ENCODE peak calls at places on chromosome 2, in five cellular contexts. One of them, this sample, is unnamed.
A peak's percentile ranks its signal among the peaks of the same experiment; 100 is the strongest.

GRCh38 chr2:30026091-30027055 is 105.0 kb upstream of the ALK start:
- DNase-seq in nephron progenitor cell: peak; percentile 74
- DNase-seq in mesothelial cell of epicardium: peak; percentile 78
- DNase-seq in stomach: peak; percentile 43
- DNase-seq in psoas muscle: peak; percentile 56
- DNase-seq in this sample: peak; percentile 62

GRCh38 chr2:109402180-109402579 is 211.6 kb downstream of the SEPTIN10 start:
- DNase-seq in stomach: no peak
- DNase-seq in nephron progenitor cell: no peak
- DNase-seq in psoas muscle: no peak
- DNase-seq in mesothelial cell of epicardium: no peak
- DNase-seq in this sample: no peak

GRCh38 chr2:192215096-192215877 is 20.6 kb upstream of the TMEFF2 start:
- DNase-seq in mesothelial cell of epicardium: no peak
- DNase-seq in nephron progenitor cell: no peak
- DNase-seq in psoas muscle: no peak
- DNase-seq in stomach: no peak
- DNase-seq in this sample: no peak

GRCh38 chr2:26670931-26671460 is 21.5 kb upstream of the KCNK3 start:
- DNase-seq in stomach: no peak
- DNase-seq in nephron progenitor cell: no peak
- DNase-seq in psoas muscle: no peak
- DNase-seq in mesothelial cell of epicardium: no peak
- DNase-seq in this sample: no peak

GRCh38 chr2:19868705-19869550 is 32.9 kb downstream of the TTC32 start:
- DNase-seq in stomach: peak; percentile 54
- DNase-seq in nephron progenitor cell: peak; percentile 66
- DNase-seq in psoas muscle: peak; percentile 66
- DNase-seq in mesothelial cell of epicardium: peak; percentile 53
- DNase-seq in this sample: peak; percentile 77

GRCh38 chr2:172964511-172964910 is 111.1 kb upstream of the MAP3K20 start:
- DNase-seq in stomach: no peak
- DNase-seq in mesothelial cell of epicardium: no peak
- DNase-seq in psoas muscle: no peak
- DNase-seq in nephron progenitor cell: no peak
- DNase-seq in this sample: no peak

GRCh38 chr2:26395394-26395793 is 6.3 kb upstream of the DRC1 start:
- DNase-seq in stomach: no peak
- DNase-seq in nephron progenitor cell: no peak
- DNase-seq in psoas muscle: no peak
- DNase-seq in mesothelial cell of epicardium: no peak
- DNase-seq in this sample: no peak

GRCh38 chr2:167861574-167862193 is 385.7 kb downstream of the STK39 start:
- DNase-seq in mesothelial cell of epicardium: no peak
- DNase-seq in stomach: no peak
- DNase-seq in nephron progenitor cell: no peak
- DNase-seq in psoas muscle: no peak
- DNase-seq in this sample: no peak

GRCh38 chr2:176454893-176455810 is 185.9 kb downstream of the MTX2 start:
- DNase-seq in mesothelial cell of epicardium: peak; percentile 95
- DNase-seq in stomach: peak; percentile 87
- DNase-seq in nephron progenitor cell: peak; percentile 98
- DNase-seq in psoas muscle: peak; percentile 88
- DNase-seq in this sample: peak; percentile 55

GRCh38 chr2:120410487-120410886 is 64.6 kb downstream of the INHBB start:
- DNase-seq in stomach: no peak
- DNase-seq in psoas muscle: no peak
- DNase-seq in mesothelial cell of epicardium: no peak
- DNase-seq in nephron progenitor cell: no peak
- DNase-seq in this sample: no peak

GRCh38 chr2:142571934-142572333 is 305.5 kb upstream of the KYNU start:
- DNase-seq in psoas muscle: no peak
- DNase-seq in nephron progenitor cell: no peak
- DNase-seq in mesothelial cell of epicardium: no peak
- DNase-seq in stomach: no peak
- DNase-seq in this sample: no peak

GRCh38 chr2:23639406-23639982 is 254.5 kb downstream of the KLHL29 start:
- DNase-seq in mesothelial cell of epicardium: no peak
- DNase-seq in stomach: no peak
- DNase-seq in psoas muscle: no peak
- DNase-seq in nephron progenitor cell: no peak
- DNase-seq in this sample: no peak

GRCh38 chr2:18209934-18210639 is 331.6 kb downstream of the KCNS3 start:
- DNase-seq in stomach: no peak
- DNase-seq in psoas muscle: no peak
- DNase-seq in nephron progenitor cell: no peak
- DNase-seq in mesothelial cell of epicardium: no peak
- DNase-seq in this sample: no peak

GRCh38 chr2:25620077-25620476 is 53.3 kb downstream of the DTNB start:
- DNase-seq in stomach: no peak
- DNase-seq in nephron progenitor cell: no peak
- DNase-seq in psoas muscle: no peak
- DNase-seq in mesothelial cell of epicardium: no peak
- DNase-seq in this sample: no peak

GRCh38 chr2:73776869-73777519 is 2.9 kb downstream of the DUSP11 start:
- DNase-seq in mesothelial cell of epicardium: no peak
- DNase-seq in nephron progenitor cell: no peak
- DNase-seq in psoas muscle: no peak
- DNase-seq in stomach: no peak
- DNase-seq in this sample: no peak

GRCh38 chr2:173355132-173355865 is 627 bp downstream of the CDCA7 start:
- DNase-seq in stomach: peak; percentile 31
- DNase-seq in mesothelial cell of epicardium: peak; percentile 58
- DNase-seq in psoas muscle: peak; percentile 69
- DNase-seq in nephron progenitor cell: peak; percentile 73
- DNase-seq in this sample: peak; percentile 63

GRCh38 chr2:20040489-20041172 is 10.8 kb downstream of the LAPTM4A start:
- DNase-seq in nephron progenitor cell: no peak
- DNase-seq in mesothelial cell of epicardium: no peak
- DNase-seq in psoas muscle: no peak
- DNase-seq in stomach: no peak
- DNase-seq in this sample: no peak

GRCh38 chr2:173124441-173124840 is 48.8 kb downstream of the MAP3K20 start:
- DNase-seq in nephron progenitor cell: no peak
- DNase-seq in stomach: no peak
- DNase-seq in mesothelial cell of epicardium: no peak
- DNase-seq in psoas muscle: no peak
- DNase-seq in this sample: no peak

GRCh38 chr2:85242321-85242720 is 85.5 kb downstream of the TGOLN2 start:
- DNase-seq in psoas muscle: no peak
- DNase-seq in nephron progenitor cell: no peak
- DNase-seq in mesothelial cell of epicardium: no peak
- DNase-seq in stomach: no peak
- DNase-seq in this sample: no peak

GRCh38 chr2:37672104-37672869 is 845 bp upstream of the CDC42EP3 start:
- DNase-seq in psoas muscle: peak; percentile 89
- DNase-seq in nephron progenitor cell: peak; percentile 95
- DNase-seq in mesothelial cell of epicardium: peak; percentile 88
- DNase-seq in stomach: peak; percentile 71
- DNase-seq in this sample: peak; percentile 83

GRCh38 chr2:162300271-162300670 is 18.2 kb downstream of the IFIH1 start:
- DNase-seq in psoas muscle: no peak
- DNase-seq in nephron progenitor cell: no peak
- DNase-seq in stomach: no peak
- DNase-seq in mesothelial cell of epicardium: no peak
- DNase-seq in this sample: no peak

GRCh38 chr2:1717129-1717528 is 27.2 kb downstream of the PXDN start:
- DNase-seq in mesothelial cell of epicardium: no peak
- DNase-seq in nephron progenitor cell: no peak
- DNase-seq in psoas muscle: no peak
- DNase-seq in stomach: no peak
- DNase-seq in this sample: no peak

DNA sequence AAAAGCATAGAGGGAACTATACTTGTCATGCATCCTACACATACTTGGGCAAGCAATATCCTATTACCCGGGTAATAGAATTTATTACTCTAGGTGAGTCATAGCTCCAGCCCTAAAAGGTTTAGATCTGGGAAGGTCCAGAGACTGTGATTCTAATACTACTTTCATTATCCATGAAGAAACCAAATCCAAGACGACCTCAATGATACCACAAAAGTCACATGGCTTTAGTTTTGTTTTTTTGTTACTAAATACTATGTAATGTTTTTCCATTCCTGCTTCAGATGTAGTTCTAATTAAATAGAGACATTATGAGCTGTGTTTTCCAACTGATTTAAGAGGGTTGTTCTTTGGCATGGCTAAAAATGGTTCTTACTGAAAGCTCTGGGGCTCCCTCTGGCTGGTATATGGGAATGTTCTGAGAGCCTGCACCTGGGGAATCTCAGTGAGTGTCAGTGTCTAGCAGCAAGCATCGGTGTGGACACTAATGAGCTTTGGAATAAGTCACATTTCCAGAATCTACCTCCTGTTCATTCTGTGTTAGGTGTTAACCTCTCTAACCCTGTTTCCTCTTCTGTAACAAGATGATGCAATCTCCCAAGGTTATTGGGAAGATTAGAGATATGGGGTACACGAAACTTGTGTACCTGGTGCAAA is 20.5 kb upstream of the IL1RL2 start:
- DNase-seq in stomach: no peak
- DNase-seq in mesothelial cell of epicardium: no peak
- DNase-seq in psoas muscle: no peak
- DNase-seq in nephron progenitor cell: no peak
- DNase-seq in this sample: no peak
- TF ChIP-seq CTCF in stomach: peak; percentile 46
- TF ChIP-seq CTCF in mesothelial cell of epicardium: no peak
- TF ChIP-seq CTCF in psoas muscle: peak; percentile 68
- TF ChIP-seq CTCF in nephron progenitor cell: no peak
- TF ChIP-seq CTCF in this sample: peak; percentile 15

DNA sequence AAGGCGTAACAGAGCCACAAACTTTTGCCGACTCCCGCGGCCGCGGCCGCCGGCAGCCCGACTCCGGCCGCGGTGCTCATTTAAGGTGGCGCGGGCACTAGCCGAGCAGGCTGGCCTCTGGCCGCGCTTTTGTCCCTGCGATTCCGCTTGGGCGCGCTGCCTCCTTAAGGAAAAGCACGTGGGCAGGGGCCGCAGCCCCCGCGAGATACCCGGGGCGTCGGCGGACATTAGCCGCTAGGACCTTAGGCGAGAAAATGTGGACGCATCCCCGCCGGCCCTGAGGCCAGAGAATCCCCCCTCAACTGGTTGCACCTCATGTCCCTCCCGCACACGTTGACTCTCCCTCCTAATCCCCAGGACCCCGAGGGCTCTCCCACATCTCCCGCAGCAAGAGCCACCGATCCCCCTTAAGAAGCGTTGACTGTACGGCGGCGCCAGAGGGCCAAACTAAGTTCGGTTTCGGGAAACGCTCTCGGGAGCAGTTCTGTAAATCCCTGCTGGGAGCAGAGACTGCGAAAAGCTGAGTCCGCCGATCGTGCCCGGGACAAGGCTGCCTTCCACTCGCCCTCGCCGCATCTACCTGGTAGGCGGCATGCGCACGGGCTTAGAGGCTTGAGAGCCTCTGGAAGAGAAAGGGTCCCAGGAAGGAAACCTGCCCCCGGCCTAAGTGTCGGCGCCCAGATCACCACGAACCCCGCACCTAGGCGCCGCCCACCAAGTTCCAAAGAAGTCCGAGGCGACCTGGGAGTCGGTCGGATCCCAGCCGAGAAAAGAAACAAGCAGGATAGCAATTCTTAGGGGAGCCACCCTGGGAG is 1.8 kb upstream of the SATB2 start:
- DNase-seq in mesothelial cell of epicardium: peak; percentile 86
- DNase-seq in psoas muscle: peak; percentile 95
- DNase-seq in stomach: peak; percentile 90
- DNase-seq in nephron progenitor cell: peak; percentile 89
- DNase-seq in this sample: peak; percentile 58
- TF ChIP-seq CTCF in mesothelial cell of epicardium: no peak
- TF ChIP-seq CTCF in psoas muscle: no peak
- TF ChIP-seq CTCF in stomach: no peak
- TF ChIP-seq CTCF in nephron progenitor cell: no peak
- TF ChIP-seq CTCF in this sample: no peak

GRCh38 chr2:226251661-226252060 is 548.0 kb downstream of the IRS1 start:
- DNase-seq in stomach: no peak
- DNase-seq in psoas muscle: no peak
- DNase-seq in mesothelial cell of epicardium: no peak
- DNase-seq in nephron progenitor cell: no peak
- DNase-seq in this sample: no peak
- TF ChIP-seq CTCF in stomach: no peak
- TF ChIP-seq CTCF in psoas muscle: no peak
- TF ChIP-seq CTCF in mesothelial cell of epicardium: no peak
- TF ChIP-seq CTCF in nephron progenitor cell: no peak
- TF ChIP-seq CTCF in this sample: no peak

DNA sequence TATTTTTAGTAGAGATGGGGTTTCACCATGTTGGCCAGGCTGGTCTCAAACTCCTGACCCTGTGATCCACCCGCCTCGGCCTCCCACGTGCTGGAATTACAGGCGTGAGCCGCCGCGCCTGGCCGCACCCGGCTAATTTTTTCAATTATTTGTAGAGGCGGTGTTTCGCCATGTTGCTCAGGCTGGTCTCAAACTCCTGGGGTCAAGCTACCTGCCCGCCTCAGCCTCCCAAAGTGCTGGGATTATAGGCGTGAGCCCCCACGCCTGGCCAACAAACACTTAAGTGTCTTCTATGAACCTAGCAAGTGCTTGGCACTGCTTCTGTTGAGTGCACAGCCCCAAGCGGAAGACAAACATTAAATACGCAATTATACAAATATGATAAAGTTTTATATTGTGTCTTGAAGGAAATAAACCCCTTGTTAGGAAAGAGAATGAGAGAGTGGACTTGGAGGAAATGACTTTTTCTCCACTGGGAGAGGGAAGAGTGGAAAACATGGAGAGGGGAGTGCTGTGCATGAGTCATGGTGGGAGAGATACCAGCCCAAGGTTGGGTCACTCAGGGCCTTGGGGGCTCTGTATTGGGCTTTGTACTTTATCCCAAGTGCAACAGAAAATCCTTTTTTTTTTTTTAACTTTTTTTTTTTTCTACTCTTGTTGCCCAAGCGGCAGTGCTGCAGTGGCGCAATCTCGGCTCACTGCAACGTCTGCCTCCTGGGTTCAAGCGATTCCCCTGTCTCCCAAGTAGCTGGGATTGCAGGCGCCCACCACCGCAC is 41.4 kb upstream of the ACTR2 start:
- DNase-seq in stomach: peak; percentile 47
- DNase-seq in mesothelial cell of epicardium: no peak
- DNase-seq in psoas muscle: no peak
- DNase-seq in nephron progenitor cell: no peak
- DNase-seq in this sample: no peak
- TF ChIP-seq CTCF in stomach: no peak
- TF ChIP-seq CTCF in mesothelial cell of epicardium: no peak
- TF ChIP-seq CTCF in psoas muscle: no peak
- TF ChIP-seq CTCF in nephron progenitor cell: no peak
- TF ChIP-seq CTCF in this sample: no peak

DNA sequence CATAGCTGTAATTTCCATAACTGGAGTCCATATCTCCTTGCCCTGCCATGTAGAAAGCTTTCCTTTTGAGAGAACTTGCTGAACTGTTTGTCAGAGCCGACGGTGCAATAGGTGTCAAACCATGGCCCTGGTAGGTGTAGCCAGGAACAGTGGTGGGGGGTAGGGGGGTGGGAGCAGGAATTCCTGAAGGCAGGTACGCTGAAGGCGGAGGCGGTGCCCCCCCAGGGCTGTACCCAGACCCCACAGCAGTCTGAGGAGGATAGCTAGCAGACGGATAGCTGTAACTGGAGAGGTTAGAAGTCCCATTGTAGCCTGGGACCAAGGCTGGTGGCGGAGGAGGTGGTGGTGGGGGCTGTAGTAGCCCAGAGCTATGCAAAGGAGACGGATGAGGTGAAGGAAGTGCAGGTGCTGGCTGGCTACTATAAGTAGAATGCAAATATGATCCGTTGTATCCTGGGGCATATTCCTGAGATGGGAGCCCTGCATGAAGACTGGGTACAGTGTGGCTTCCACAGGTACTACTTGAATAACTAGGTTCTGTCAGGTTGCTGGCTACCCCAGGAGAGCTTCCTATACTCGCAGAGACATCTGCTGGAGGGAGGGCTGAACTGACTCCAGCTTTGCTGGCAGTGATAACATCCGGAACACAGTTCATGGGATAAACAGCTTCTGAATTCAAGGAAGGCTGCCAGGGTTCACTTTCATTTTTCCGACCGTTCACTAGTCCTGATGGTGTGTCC is 124.8 kb downstream of the FIGN start:
- DNase-seq in stomach: no peak
- DNase-seq in psoas muscle: no peak
- DNase-seq in nephron progenitor cell: no peak
- DNase-seq in mesothelial cell of epicardium: no peak
- DNase-seq in this sample: no peak
- TF ChIP-seq CTCF in stomach: no peak
- TF ChIP-seq CTCF in psoas muscle: no peak
- TF ChIP-seq CTCF in nephron progenitor cell: no peak
- TF ChIP-seq CTCF in mesothelial cell of epicardium: no peak
- TF ChIP-seq CTCF in this sample: no peak

This sample was measured in GM13976.